ENCODE peak calls at places on chromosomes 3 and 15, in seven cellular contexts. M is astrocyte of the spinal cord, L is fibroblast of pulmonary artery, C is GM13976, O is stomach, Z is Calu3, J is fibroblast of mammary gland. R is an unnamed sample.

GRCh38 chr15:42727740-42728355 is 9.1 kb downstream of the CDAN1 start:
- DNase-seq in C (peak; percentile 28), M (no peak), L (no peak), O (peak; percentile 35), Z (no peak), J (no peak), R (no peak)

GRCh38 chr3:104245981-104246380 is 1120.7 kb upstream of the ALCAM start:
- DNase-seq in M (no peak), Z (no peak), J (no peak), L (no peak), O (no peak), C (no peak), R (no peak)

GRCh38 chr3:127004641-127005397 is 21.9 kb downstream of the PLXNA1 start:
- DNase-seq in O (no peak), Z (no peak), J (no peak), L (no peak), M (no peak), C (no peak), R (no peak)

GRCh38 chr15:51801391-51801835 is 28.0 kb upstream of the TMOD3 start:
- DNase-seq in O (no peak), J (peak; percentile 31), C (peak; percentile 26), Z (peak; percentile 58), M (peak; percentile 64), L (peak; percentile 40), R (no peak)

GRCh38 chr15:91529534-91529933 is 324.0 kb upstream of the SLCO3A1 start:
- DNase-seq in Z (no peak), C (no peak), O (no peak), L (no peak), M (no peak), J (no peak), R (no peak)

GRCh38 chr3:170128259-170128976 is 53.1 kb downstream of the PHC3 start:
- DNase-seq in M (no peak), C (peak; percentile 43), Z (no peak), O (no peak), J (no peak), L (no peak), R (no peak)

GRCh38 chr15:61794276-61794675 is 266.0 kb downstream of the VPS13C start:
- DNase-seq in Z (no peak), L (peak; percentile 11), M (peak; percentile 24), J (peak; percentile 67), C (no peak), O (no peak), R (no peak)

GRCh38 chr15:29672923-29673809 is 149.1 kb downstream of the TJP1 start:
- DNase-seq in Z (no peak), L (peak; percentile 23), J (peak; percentile 32), O (no peak), M (no peak), C (no peak), R (no peak)

GRCh38 chr3:60056394-60056793 is 1006.6 kb upstream of the CFAP20DC start:
- DNase-seq in L (no peak), Z (no peak), J (no peak), O (no peak), M (no peak), C (no peak), R (no peak)

GRCh38 chr3:16467368-16467767 is 46.1 kb downstream of the RFTN1 start:
- DNase-seq in J (no peak), L (no peak), M (no peak), C (peak; percentile 59), Z (no peak), O (no peak), R (no peak)

GRCh38 chr3:177278016-177278415 is 80.7 kb upstream of the TBL1XR1 start:
- DNase-seq in O (no peak), J (no peak), Z (no peak), M (no peak), C (no peak), L (no peak), R (no peak)

GRCh38 chr3:193742628-193743027 is 149.6 kb downstream of the OPA1 start:
- DNase-seq in L (no peak), O (no peak), Z (no peak), M (no peak), C (no peak), J (no peak), R (no peak)

GRCh38 chr15:40981186-40981585 is 27.9 kb downstream of the CHAC1 start:
- DNase-seq in O (no peak), Z (no peak), C (no peak), M (no peak), L (no peak), J (no peak), R (no peak)

GRCh38 chr3:132315851-132316250 is 1.4 kb upstream of the ACP3 start:
- DNase-seq in Z (no peak), L (peak; percentile 20), C (no peak), M (no peak), O (no peak), J (peak; percentile 56), R (no peak)

GRCh38 chr3:132311860-132312259 is 5.3 kb upstream of the ACP3 start:
- DNase-seq in Z (no peak), C (no peak), J (peak; percentile 70), M (peak; percentile 18), O (no peak), L (peak; percentile 45), R (no peak)

GRCh38 chr3:132318451-132318850 is 1.2 kb downstream of the ACP3 start:
- DNase-seq in O (no peak), L (peak; percentile 14), M (peak; percentile 9), Z (no peak), J (peak; percentile 83), C (no peak), R (no peak)

GRCh38 chr3:132321321-132321720 is 4.1 kb downstream of the ACP3 start:
- DNase-seq in L (no peak), O (peak; percentile 54), Z (no peak), J (no peak), M (peak; percentile 7), C (no peak), R (no peak)

GRCh38 chr3:132317229-132317948 is at the start of gene ACP3:
- DNase-seq in L (peak; percentile 92), J (peak; percentile 89), M (peak; percentile 83), O (peak; percentile 62), C (peak; percentile 15), Z (peak; percentile 74), R (peak; percentile 7)
- TF ChIP-seq CTCF in L (no peak), J (no peak), M (no peak), O (no peak), C (no peak), Z (no peak), R (no peak)

DNA sequence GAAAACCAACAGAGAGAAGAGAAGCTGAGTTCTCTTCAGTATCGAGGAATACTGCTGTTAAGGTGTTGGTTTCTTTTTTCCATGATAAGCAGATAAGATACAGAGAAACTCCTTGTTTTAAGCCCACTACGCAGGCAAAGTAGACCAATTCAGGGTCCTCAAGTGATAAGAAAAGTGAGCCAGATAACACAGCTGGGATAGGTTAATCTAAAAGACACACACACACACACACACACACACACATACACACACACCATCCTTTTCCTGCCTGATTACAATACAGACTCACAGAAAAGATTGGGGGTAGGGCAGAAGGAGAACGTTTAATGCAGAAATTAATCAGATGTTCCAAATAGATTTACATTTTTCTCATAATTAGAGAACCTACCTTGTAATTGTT is 6.5 kb upstream of the PHLDB2 start:
- DNase-seq in L (peak; percentile 56), C (no peak), Z (no peak), M (no peak), O (no peak), J (no peak), R (no peak)
- TF ChIP-seq CTCF in L (no peak), C (no peak), Z (no peak), M (no peak), O (no peak), J (no peak), R (no peak)

DNA sequence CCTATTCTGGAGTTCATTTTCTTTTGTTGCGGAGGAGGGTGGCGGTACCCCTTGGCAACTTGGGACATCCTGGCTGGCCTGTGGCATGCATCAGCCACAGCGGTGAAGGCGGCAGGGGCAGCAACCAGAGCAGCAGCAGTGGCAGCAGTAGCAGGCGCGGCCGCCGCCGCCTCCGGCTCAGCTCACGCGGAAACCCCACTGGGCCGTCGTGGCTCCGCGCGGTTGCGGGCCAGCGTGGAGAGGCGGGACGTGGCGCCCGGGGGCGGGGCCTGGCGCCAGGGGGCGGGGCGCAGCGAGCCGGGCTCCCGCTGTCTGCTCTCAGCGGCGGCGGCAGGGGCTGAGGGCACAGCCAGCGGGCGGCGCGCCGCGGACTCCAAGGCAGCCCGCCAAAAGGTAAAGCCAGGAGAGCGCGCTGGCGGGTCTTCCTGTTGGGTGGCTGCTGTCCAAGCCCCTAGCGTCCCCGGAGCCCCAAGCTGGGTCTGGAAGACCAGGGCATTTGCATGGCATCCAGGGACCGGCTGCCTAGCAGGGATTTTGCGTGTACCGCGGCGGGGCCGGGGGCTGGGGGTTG is 334.4 kb upstream of the THRB start:
- DNase-seq in Z (peak; percentile 79), M (no peak), O (peak; percentile 62), L (no peak), C (peak; percentile 19), J (no peak), R (no peak)
- TF ChIP-seq CTCF in Z (no peak), M (no peak), O (no peak), L (no peak), C (no peak), J (no peak), R (no peak)

GRCh38 chr3:107545680-107546120 is 22.9 kb downstream of the BBX start:
- DNase-seq in Z (no peak), O (no peak), L (no peak), J (peak; percentile 36), C (no peak), M (peak; percentile 65), R (no peak)

GRCh38 chr3:107540857-107541256 is 18.1 kb downstream of the BBX start:
- DNase-seq in Z (no peak), C (no peak), M (no peak), J (no peak), O (no peak), L (no peak), R (no peak)

GRCh38 chr3:107548601-107549000 is 25.8 kb downstream of the BBX start:
- DNase-seq in C (no peak), L (no peak), Z (no peak), J (no peak), M (no peak), O (no peak), R (no peak)

GRCh38 chr3:107542665-107543064 is 19.9 kb downstream of the BBX start:
- DNase-seq in O (no peak), C (no peak), M (no peak), L (no peak), J (peak; percentile 3), Z (no peak), R (no peak)

GRCh38 chr3:107543666-107544065 is 20.9 kb downstream of the BBX start:
- DNase-seq in M (no peak), O (no peak), L (peak; percentile 39), Z (no peak), C (no peak), J (peak; percentile 31), R (no peak)
- TF ChIP-seq CTCF in M (peak; percentile 24), O (no peak), L (peak; percentile 17), Z (no peak), C (no peak), J (no peak), R (peak; percentile 67)

GRCh38 chr3:171301002-171301401 is 159.2 kb downstream of the TNIK start:
- DNase-seq in Z (no peak), C (no peak), O (no peak), L (no peak), M (no peak), J (no peak), R (no peak)
- TF ChIP-seq CTCF in Z (no peak), C (no peak), O (no peak), L (no peak), M (no peak), J (no peak), R (no peak)

R was measured in HFFc6.